ENCODE peak calls at places on chromosomes 7 and 10, in seven cellular contexts. M, B, L, C, D, O and P are unnamed samples.

GRCh38 chr10:25786181-25786580 is 147.8 kb upstream of the MYO3A start:
- DNase-seq in M (peak; percentile 13), B (no peak), L (no peak), C (no peak), D (no peak), O (no peak), P (no peak)

GRCh38 chr10:19775286-19775685 is 40.9 kb upstream of the PLXDC2 start:
- DNase-seq in M (no peak), B (no peak), L (no peak), C (no peak), D (no peak), O (no peak), P (no peak)

GRCh38 chr10:110682348-110682747 is 38.2 kb downstream of the RBM20 start:
- DNase-seq in M (no peak), B (no peak), L (no peak), C (no peak), D (no peak), O (no peak), P (no peak)

GRCh38 chr7:148718431-148718830 is 19.7 kb downstream of the CUL1 start:
- DNase-seq in M (no peak), B (no peak), L (no peak), C (no peak), D (no peak), O (no peak), P (no peak)

GRCh38 chr7:36473454-36474282 is 84.0 kb downstream of the ANLN start:
- DNase-seq in M (peak; percentile 60), B (no peak), L (peak; percentile 20), C (peak; percentile 61), D (no peak), O (no peak), P (peak; percentile 14)

GRCh38 chr7:89837515-89837914 is 316.8 kb upstream of the STEAP1 start:
- DNase-seq in M (no peak), B (no peak), L (no peak), C (no peak), D (no peak), O (no peak), P (no peak)

GRCh38 chr7:47520408-47520807 is 61.5 kb downstream of the TNS3 start:
- DNase-seq in M (no peak), B (no peak), L (no peak), C (no peak), D (peak; percentile 49), O (no peak), P (no peak)

GRCh38 chr7:19362099-19362498 is 216.9 kb upstream of the FERD3L start:
- DNase-seq in M (no peak), B (no peak), L (no peak), C (no peak), D (no peak), O (no peak), P (no peak)

GRCh38 chr7:157601530-157601929 is 264.7 kb downstream of the DNAJB6 start:
- DNase-seq in M (no peak), B (no peak), L (no peak), C (no peak), D (no peak), O (no peak), P (no peak)

GRCh38 chr7:140176811-140177702 is at the start of gene KDM7A:
- DNase-seq in M (peak; percentile 91), B (peak; percentile 73), L (peak; percentile 91), C (peak; percentile 94), D (peak; percentile 26), O (peak; percentile 86), P (peak; percentile 84)

GRCh38 chr10:113630929-113631533 is 32.8 kb downstream of the NRAP start:
- DNase-seq in M (no peak), B (no peak), L (no peak), C (no peak), D (no peak), O (no peak), P (no peak)

GRCh38 chr10:75030371-75030770 is 81.1 kb upstream of the SAMD8 start:
- DNase-seq in M (no peak), B (no peak), L (no peak), C (no peak), D (no peak), O (no peak), P (no peak)

GRCh38 chr10:129774736-129775401 is 189.2 kb downstream of the EBF3 start:
- DNase-seq in M (no peak), B (no peak), L (no peak), C (peak; percentile 45), D (no peak), O (no peak), P (no peak)

GRCh38 chr10:84825330-84825729 is 496.9 kb downstream of the CCSER2 start:
- DNase-seq in M (peak; percentile 37), B (no peak), L (no peak), C (no peak), D (peak; percentile 45), O (no peak), P (no peak)

GRCh38 chr7:80729586-80730320 is 91.3 kb downstream of the CD36 start:
- DNase-seq in M (no peak), B (no peak), L (no peak), C (no peak), D (no peak), O (no peak), P (no peak)

GRCh38 chr10:110343947-110344346 is 39.2 kb upstream of the SMNDC1 start:
- DNase-seq in M (no peak), B (no peak), L (no peak), C (no peak), D (no peak), O (no peak), P (no peak)

GRCh38 chr7:77696643-77697534 is 630 bp downstream of the RSBN1L start:
- DNase-seq in M (peak; percentile 55), B (no peak), L (peak; percentile 64), C (peak; percentile 89), D (no peak), O (peak; percentile 51), P (peak; percentile 47)

GRCh38 chr10:113000454-113000853 is 50.4 kb downstream of the TCF7L2 start:
- DNase-seq in M (no peak), B (no peak), L (no peak), C (no peak), D (no peak), O (no peak), P (no peak)

GRCh38 chr7:96996111-96996936 is 9.0 kb upstream of the DLX6 start:
- DNase-seq in M (no peak), B (no peak), L (no peak), C (no peak), D (no peak), O (no peak), P (no peak)

GRCh38 chr7:157995815-157996214 is 591.8 kb downstream of the PTPRN2 start:
- DNase-seq in M (no peak), B (no peak), L (no peak), C (no peak), D (no peak), O (no peak), P (no peak)

GRCh38 chr7:67344481-67345193 is 348.0 kb downstream of the TYW1 start:
- DNase-seq in M (no peak), B (no peak), L (no peak), C (no peak), D (no peak), O (no peak), P (no peak)

GRCh38 chr7:1946461-1947450 is 276.7 kb downstream of the ELFN1 start:
- DNase-seq in M (no peak), B (peak; percentile 52), L (no peak), C (no peak), D (no peak), O (no peak), P (no peak)

GRCh38 chr7:142012825-142013506 is 17.3 kb downstream of the MGAM start:
- DNase-seq in M (no peak), B (no peak), L (no peak), C (no peak), D (no peak), O (no peak), P (no peak)

GRCh38 chr7:43114451-43114765 is 2.0 kb downstream of the HECW1 start:
- DNase-seq in M (no peak), B (no peak), L (no peak), C (no peak), D (no peak), O (no peak), P (no peak)